ENCODE peak calls at places on chromosomes 3 and 15, in five cellular contexts. Q, C, J, M and G are unnamed samples.
A peak's percentile ranks its signal among the peaks of the same experiment; 100 is the strongest.

GRCh38 chr3:183584246-183584913 is 28.9 kb upstream of the KLHL6 start:
- DNase-seq in M (no peak), C (peak; percentile 5), J (no peak), Q (no peak), G (peak; percentile 18)

GRCh38 chr15:88542342-88542733 is 4.1 kb downstream of the DET1 start:
- DNase-seq in C (no peak), M (no peak), J (no peak), Q (no peak), G (no peak)

GRCh38 chr3:89867286-89867685 is 759.9 kb downstream of the EPHA3 start:
- DNase-seq in M (no peak), Q (peak; percentile 4), J (no peak), C (no peak), G (no peak)

GRCh38 chr3:64575211-64575844 is 112.5 kb downstream of the ADAMTS9 start:
- DNase-seq in Q (peak; percentile 29), C (peak; percentile 21), J (peak; percentile 21), M (no peak), G (no peak)

GRCh38 chr15:66592505-66593218 is 26.9 kb upstream of the LCTL start:
- DNase-seq in J (no peak), C (no peak), M (no peak), Q (no peak), G (no peak)

GRCh38 chr15:41501191-41501917 is 7.7 kb downstream of the ITPKA start:
- DNase-seq in M (peak; percentile 60), C (peak; percentile 34), Q (no peak), J (peak; percentile 70), G (no peak)

GRCh38 chr15:71729319-71729718 is 81.0 kb upstream of the NR2E3 start:
- DNase-seq in C (no peak), M (no peak), Q (no peak), J (no peak), G (no peak)

GRCh38 chr3:71998995-71999673 is 214.2 kb upstream of the PROK2 start:
- DNase-seq in J (no peak), C (no peak), M (no peak), Q (peak; percentile 40), G (peak; percentile 14)

GRCh38 chr3:54122802-54123537 is 618 bp downstream of the CACNA2D3 start:
- DNase-seq in M (no peak), J (no peak), C (no peak), Q (no peak), G (no peak)

GRCh38 chr3:120471643-120472042 is 20.9 kb upstream of the FSTL1 start:
- DNase-seq in J (no peak), Q (no peak), C (no peak), M (no peak), G (no peak)

GRCh38 chr15:42107483-42107882 is 13.1 kb upstream of the PLA2G4D start:
- DNase-seq in C (no peak), J (no peak), Q (no peak), M (no peak), G (no peak)

GRCh38 chr3:25527796-25528195 is 99.7 kb downstream of the RARB start:
- DNase-seq in M (no peak), Q (no peak), J (no peak), C (no peak), G (no peak)

GRCh38 chr3:55828712-55829111 is 341.6 kb upstream of the WNT5A start:
- DNase-seq in C (no peak), M (no peak), J (no peak), Q (peak; percentile 32), G (no peak)

GRCh38 chr15:25717116-25717755 is 145.9 kb downstream of the ATP10A start:
- DNase-seq in C (no peak), Q (no peak), J (no peak), M (no peak), G (no peak)

DNA sequence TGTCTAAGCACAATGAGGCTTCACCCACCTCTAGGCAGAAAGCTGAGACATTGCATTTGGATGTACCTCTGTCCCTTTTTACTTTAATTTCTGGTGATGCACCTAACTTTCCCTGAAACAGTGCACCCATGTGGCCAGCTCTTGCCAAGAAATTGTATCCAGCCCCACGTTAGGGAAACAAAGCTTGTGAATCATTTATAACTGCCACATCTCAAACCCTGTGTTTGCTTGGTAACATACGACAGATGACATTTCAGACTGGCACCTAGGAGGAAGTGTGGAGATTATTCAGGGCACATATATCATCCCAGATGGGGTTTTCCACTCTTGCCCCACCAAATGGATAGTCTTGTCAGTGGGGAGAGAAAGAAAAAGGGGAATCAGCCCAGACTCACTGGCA is 2.1 kb downstream of the CYB561D2 start:
- DNase-seq in Q (peak; percentile 38), M (no peak), C (no peak), J (no peak), G (no peak)
- TF ChIP-seq CTCF in Q (peak; percentile 35), M (no peak), C (no peak), J (peak; percentile 24), G (no peak)

DNA sequence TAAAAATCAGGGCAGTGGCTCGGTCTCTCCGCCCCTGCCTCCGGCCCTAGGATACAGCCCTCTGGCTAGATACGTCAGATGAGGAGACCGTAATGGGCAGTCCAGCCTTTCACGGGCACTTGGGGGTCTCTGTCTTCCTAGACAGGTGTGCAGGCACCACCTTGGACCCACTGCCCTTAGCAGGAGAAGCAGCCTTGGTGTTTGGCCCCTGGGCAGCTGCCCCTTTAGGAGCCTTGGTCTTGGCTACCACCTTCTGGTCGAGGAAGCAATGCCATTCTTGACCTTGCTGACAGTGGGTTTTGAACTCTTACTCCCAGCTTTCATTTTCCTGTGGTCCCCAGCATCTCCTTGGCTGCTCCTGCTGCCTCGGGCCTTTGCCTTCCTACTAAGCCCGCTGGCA is 149.7 kb upstream of the FRMD4B start:
- DNase-seq in M (no peak), Q (no peak), J (no peak), C (no peak), G (no peak)
- TF ChIP-seq CTCF in M (no peak), Q (no peak), J (no peak), C (no peak), G (no peak)

GRCh38 chr15:82832601-82833209 is 23.3 kb downstream of the WHAMM start:
- DNase-seq in J (peak; percentile 81), Q (peak; percentile 96), C (no peak), M (no peak), G (peak; percentile 37)
- TF ChIP-seq CTCF in J (no peak), Q (no peak), C (no peak), M (no peak), G (no peak)

GRCh38 chr3:143775401-143775970 is 72.8 kb downstream of the SLC9A9 start:
- DNase-seq in C (no peak), Q (peak; percentile 47), M (peak; percentile 37), J (peak; percentile 60), G (no peak)
- TF ChIP-seq CTCF in C (peak; percentile 58), Q (peak; percentile 37), M (peak; percentile 71), J (peak; percentile 41), G (peak; percentile 51)

DNA sequence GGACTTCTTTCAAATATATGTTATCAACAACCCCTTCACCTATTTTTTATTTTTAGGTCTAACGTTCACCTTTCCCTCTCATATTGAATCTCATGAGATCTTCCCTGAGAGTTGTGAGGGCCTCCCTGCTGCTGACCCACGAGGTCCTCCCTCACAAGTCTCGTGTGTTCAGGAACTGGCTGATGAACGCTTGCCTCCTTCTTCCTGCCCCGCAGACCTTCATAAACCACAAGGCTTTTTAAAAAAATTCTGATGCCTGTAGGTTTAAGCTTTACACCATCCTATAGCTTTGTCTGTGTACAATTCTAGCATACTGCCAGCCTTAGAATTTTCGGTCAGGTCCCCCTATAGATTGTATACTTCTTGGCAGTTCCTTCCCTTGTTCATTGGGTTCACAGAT is 50.5 kb downstream of the CHST2 start:
- DNase-seq in Q (no peak), C (no peak), J (no peak), M (no peak), G (no peak)
- TF ChIP-seq CTCF in Q (no peak), C (no peak), J (no peak), M (no peak), G (no peak)

GRCh38 chr3:193078996-193079731 is 161.5 kb upstream of the MB21D2 start:
- DNase-seq in Q (no peak), C (no peak), M (no peak), J (no peak), G (no peak)

GRCh38 chr3:193086688-193087087 is 154.3 kb upstream of the PLAAT1 start:
- DNase-seq in C (no peak), Q (no peak), J (no peak), M (no peak), G (no peak)

GRCh38 chr3:193085655-193086054 is 155.4 kb upstream of the PLAAT1 start:
- DNase-seq in Q (no peak), M (no peak), C (no peak), J (no peak), G (no peak)

GRCh38 chr3:193080821-193081220 is 160.2 kb upstream of the PLAAT1 start:
- DNase-seq in M (no peak), J (no peak), C (no peak), Q (no peak), G (no peak)
- TF ChIP-seq CTCF in M (no peak), J (no peak), C (no peak), Q (no peak), G (no peak)

DNA sequence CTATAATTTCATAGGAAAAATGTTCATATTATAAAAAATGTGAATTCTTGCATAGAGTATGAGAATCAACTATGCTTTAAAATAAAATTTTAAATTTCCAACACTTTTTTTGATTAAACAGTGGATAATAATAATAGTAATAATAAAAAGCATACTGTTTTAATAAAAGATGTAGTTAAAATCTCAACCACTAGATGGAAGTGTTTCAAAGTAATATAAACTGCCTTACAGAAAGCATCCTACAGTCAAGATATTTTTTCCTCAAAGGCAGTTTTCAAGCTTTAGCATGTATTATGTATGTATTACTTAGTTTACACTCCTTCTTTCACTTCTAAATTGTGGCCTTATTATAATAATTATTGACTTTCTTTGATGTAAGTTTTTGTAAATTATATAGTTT is 217.5 kb downstream of the CHL1 start:
- DNase-seq in M (peak; percentile 4), J (no peak), C (no peak), Q (peak; percentile 50), G (no peak)
- TF ChIP-seq CTCF in M (peak; percentile 75), J (peak; percentile 24), C (peak; percentile 72), Q (peak; percentile 14), G (peak; percentile 8)

DNA sequence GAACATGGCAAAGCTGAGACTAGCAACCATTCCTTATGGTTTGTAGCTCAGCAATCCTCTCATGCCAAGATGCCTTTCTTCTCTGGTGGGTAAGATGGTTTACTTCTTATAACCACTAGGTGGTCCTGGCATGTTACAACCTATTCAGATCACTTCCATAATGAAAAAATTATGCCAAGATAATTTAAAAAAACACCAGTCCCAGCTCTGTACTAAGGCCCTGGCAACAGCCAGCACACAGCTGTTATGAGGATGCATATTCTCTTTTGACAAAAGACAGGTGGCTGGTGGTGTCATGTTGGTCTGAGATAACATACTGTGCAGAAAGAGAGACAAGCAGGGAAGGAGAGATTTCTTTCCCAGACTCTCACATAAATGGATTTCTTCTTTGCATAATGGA is 65.7 kb upstream of the FRMD4B start:
- DNase-seq in C (no peak), J (no peak), M (no peak), Q (no peak), G (no peak)
- TF ChIP-seq CTCF in C (peak; percentile 68), J (no peak), M (no peak), Q (no peak), G (no peak)